ENCODE peak calls at places on chromosomes 4 and X, in ten cellular contexts. D is activated T-helper 1 cell treated with Interleukin-2 at 50 U/mL for 16 hours; G is GM12891; M is NCI-H2029 treated with DMSO at 0.1 percent for 48 hours; N is stimulated activated naive CD8-positive, alpha-beta T cell treated with anti-CD3 and anti-CD28 coated beads, Interleukin-15, Interleukin-2, amounts not matched to agents 100 U/mL and 50 U/mL, for 24 hours; O is non-pigmented ciliary epithelial cell; K is brain pericyte; C is activated T-cell treated with anti-CD3 and anti-CD28 coated beads for 1 hour; Y is aorta; V is SW480. Z is an unnamed sample.

GRCh38 chr4:121597346-121597934 is 99.3 kb downstream of the ANXA5 start:
- DNase-seq in G (no peak), O (peak; percentile 47), M (no peak), N (peak; percentile 6), K (no peak), Y (no peak), D (no peak), C (no peak), V (peak; percentile 18), Z (no peak)

GRCh38 chr4:142598132-142598531 is 248.0 kb downstream of the INPP4B start:
- DNase-seq in C (no peak), M (no peak), Y (no peak), G (no peak), K (no peak), V (no peak), O (no peak), D (no peak), N (no peak), Z (no peak)

GRCh38 chr4:48187813-48188212 is 53.8 kb upstream of the TXK start:
- DNase-seq in C (no peak), K (no peak), D (no peak), O (no peak), Y (no peak), N (no peak), V (no peak), G (no peak), M (no peak), Z (no peak)

GRCh38 chr4:154124539-154125255 is 335.8 kb upstream of the SFRP2 start:
- DNase-seq in D (no peak), N (no peak), V (peak; percentile 7), K (no peak), C (no peak), M (no peak), Y (no peak), G (no peak), O (peak; percentile 76), Z (no peak)

GRCh38 chr4:169225058-169225751 is 45.6 kb downstream of the SH3RF1 start:
- DNase-seq in N (no peak), D (no peak), G (no peak), O (peak; percentile 95), K (peak; percentile 46), V (peak; percentile 55), C (no peak), M (no peak), Y (no peak), Z (no peak)

GRCh38 chr4:188042191-188042590 is 46.6 kb downstream of the ZFP42 start:
- DNase-seq in N (no peak), M (no peak), O (no peak), V (no peak), G (no peak), Y (no peak), D (no peak), C (no peak), K (no peak), Z (no peak)

GRCh38 chr4:73067971-73068394 is 1.5 kb downstream of the COX18 start:
- DNase-seq in G (no peak), Y (no peak), N (peak; percentile 17), M (no peak), V (no peak), C (no peak), O (no peak), K (no peak), D (no peak), Z (no peak)

GRCh38 chr4:111639876-111640275 is 505.4 kb upstream of the FAM241A start:
- DNase-seq in K (no peak), G (no peak), M (no peak), O (peak; percentile 30), N (no peak), Y (no peak), C (no peak), D (no peak), V (no peak), Z (no peak)

GRCh38 chr4:123599920-123600394 is 203.4 kb downstream of the SPRY1 start:
- DNase-seq in G (peak; percentile 23), V (peak; percentile 76), Y (peak; percentile 82), C (peak; percentile 26), K (no peak), N (peak; percentile 53), D (peak; percentile 14), O (no peak), M (peak; percentile 38), Z (peak; percentile 75)

GRCh38 chrX:45803383-45803921 is 602.8 kb upstream of the DIPK2B start:
- DNase-seq in D (no peak), Y (no peak), M (no peak), V (peak; percentile 7), K (peak; percentile 43), O (no peak), C (no peak), G (no peak), N (peak; percentile 28), Z (no peak)

Z was measured in right lobe of liver.